ENCODE peak calls at places on chromosomes 5 and 9, in six cellular contexts. One of them, this sample, is unnamed.

GRCh38 chr5:144237851-144238250 is 67.2 kb downstream of the KCTD16 start:
- DNase-seq in mesenchymal stem cell: no peak
- DNase-seq in mesendoderm: no peak
- DNase-seq in IMR-90: no peak
- DNase-seq in neuronal stem cell: no peak
- DNase-seq in H1: no peak
- DNase-seq in this sample: no peak

GRCh38 chr5:129122560-129122959 is 28.0 kb downstream of the ISOC1 start:
- DNase-seq in neuronal stem cell: no peak
- DNase-seq in mesendoderm: no peak
- DNase-seq in H1: no peak
- DNase-seq in mesenchymal stem cell: no peak
- DNase-seq in IMR-90: no peak
- DNase-seq in this sample: no peak

GRCh38 chr9:73023025-73023541 is 70.2 kb upstream of the ALDH1A1 start:
- DNase-seq in neuronal stem cell: peak; percentile 43
- DNase-seq in H1: no peak
- DNase-seq in mesenchymal stem cell: peak; percentile 71
- DNase-seq in IMR-90: peak; percentile 63
- DNase-seq in mesendoderm: peak; percentile 77
- DNase-seq in this sample: peak; percentile 57

GRCh38 chr9:123471843-123472570 is 116.0 kb downstream of the CRB2 start:
- DNase-seq in neuronal stem cell: no peak
- DNase-seq in IMR-90: no peak
- DNase-seq in mesenchymal stem cell: no peak
- DNase-seq in H1: no peak
- DNase-seq in mesendoderm: no peak
- DNase-seq in this sample: no peak

GRCh38 chr5:133926489-133926878 is 41.9 kb downstream of the C5orf15 start:
- DNase-seq in neuronal stem cell: no peak
- DNase-seq in mesendoderm: no peak
- DNase-seq in IMR-90: no peak
- DNase-seq in mesenchymal stem cell: no peak
- DNase-seq in H1: no peak
- DNase-seq in this sample: no peak

GRCh38 chr5:45847877-45848276 is 151.7 kb upstream of the HCN1 start:
- DNase-seq in neuronal stem cell: peak; percentile 9
- DNase-seq in IMR-90: no peak
- DNase-seq in H1: no peak
- DNase-seq in mesenchymal stem cell: no peak
- DNase-seq in mesendoderm: peak; percentile 78
- DNase-seq in this sample: peak; percentile 70

GRCh38 chr5:136559651-136560050 is 194.3 kb upstream of the TRPC7 start:
- DNase-seq in mesenchymal stem cell: no peak
- DNase-seq in neuronal stem cell: no peak
- DNase-seq in H1: no peak
- DNase-seq in mesendoderm: no peak
- DNase-seq in IMR-90: no peak
- DNase-seq in this sample: no peak

GRCh38 chr9:29214162-29214520 is 1640.9 kb upstream of the C9orf72 start:
- DNase-seq in IMR-90: no peak
- DNase-seq in neuronal stem cell: no peak
- DNase-seq in mesenchymal stem cell: peak; percentile 82
- DNase-seq in mesendoderm: peak; percentile 92
- DNase-seq in H1: no peak
- DNase-seq in this sample: peak; percentile 85

GRCh38 chr5:95086932-95087818 is 197.7 kb downstream of the MCTP1 start:
- DNase-seq in mesenchymal stem cell: no peak
- DNase-seq in H1: no peak
- DNase-seq in IMR-90: no peak
- DNase-seq in mesendoderm: no peak
- DNase-seq in neuronal stem cell: no peak
- DNase-seq in this sample: no peak

GRCh38 chr5:153463806-153464205 is 26.7 kb upstream of the GRIA1 start:
- DNase-seq in H1: no peak
- DNase-seq in IMR-90: peak; percentile 68
- DNase-seq in mesendoderm: peak; percentile 5
- DNase-seq in mesenchymal stem cell: peak; percentile 92
- DNase-seq in neuronal stem cell: peak; percentile 30
- DNase-seq in this sample: no peak

GRCh38 chr5:74640450-74641013 is at the start of gene ENC1:
- DNase-seq in neuronal stem cell: peak; percentile 94
- DNase-seq in H1: peak; percentile 87
- DNase-seq in mesendoderm: peak; percentile 99
- DNase-seq in mesenchymal stem cell: peak; percentile 93
- DNase-seq in IMR-90: peak; percentile 84
- DNase-seq in this sample: peak; percentile 92

GRCh38 chr5:67350185-67350584 is 153.6 kb upstream of the CD180 start:
- DNase-seq in neuronal stem cell: no peak
- DNase-seq in mesenchymal stem cell: no peak
- DNase-seq in IMR-90: no peak
- DNase-seq in H1: no peak
- DNase-seq in mesendoderm: no peak
- DNase-seq in this sample: no peak

GRCh38 chr5:132473608-132474007 is 17.0 kb downstream of the IRF1 start:
- DNase-seq in mesendoderm: no peak
- DNase-seq in H1: no peak
- DNase-seq in neuronal stem cell: no peak
- DNase-seq in IMR-90: no peak
- DNase-seq in mesenchymal stem cell: no peak
- DNase-seq in this sample: no peak

GRCh38 chr9:135253305-135254004 is 166.0 kb downstream of the OLFM1 start:
- DNase-seq in mesendoderm: peak; percentile 80
- DNase-seq in mesenchymal stem cell: no peak
- DNase-seq in H1: no peak
- DNase-seq in IMR-90: no peak
- DNase-seq in neuronal stem cell: no peak
- DNase-seq in this sample: peak; percentile 80

GRCh38 chr9:110626109-110626829 is 42.3 kb upstream of the MUSK start:
- DNase-seq in mesendoderm: peak; percentile 27
- DNase-seq in neuronal stem cell: no peak
- DNase-seq in IMR-90: peak; percentile 98
- DNase-seq in mesenchymal stem cell: peak; percentile 98
- DNase-seq in H1: no peak
- DNase-seq in this sample: no peak

GRCh38 chr5:97425511-97425910 is 242.5 kb upstream of the RIOK2 start:
- DNase-seq in mesenchymal stem cell: no peak
- DNase-seq in H1: no peak
- DNase-seq in IMR-90: peak; percentile 16
- DNase-seq in neuronal stem cell: peak; percentile 8
- DNase-seq in mesendoderm: peak; percentile 61
- DNase-seq in this sample: peak; percentile 40

GRCh38 chr9:3736186-3736585 is 210.4 kb upstream of the RFX3 start:
- DNase-seq in mesenchymal stem cell: peak; percentile 78
- DNase-seq in mesendoderm: peak; percentile 81
- DNase-seq in H1: no peak
- DNase-seq in IMR-90: peak; percentile 21
- DNase-seq in neuronal stem cell: no peak
- DNase-seq in this sample: no peak

GRCh38 chr5:93273176-93273575 is 307.8 kb downstream of the NR2F1-AS1 start:
- DNase-seq in mesenchymal stem cell: peak; percentile 67
- DNase-seq in mesendoderm: no peak
- DNase-seq in neuronal stem cell: no peak
- DNase-seq in H1: no peak
- DNase-seq in IMR-90: peak; percentile 84
- DNase-seq in this sample: no peak

GRCh38 chr9:122340161-122340560 is 30.7 kb upstream of the PTGS1 start:
- DNase-seq in IMR-90: no peak
- DNase-seq in mesendoderm: no peak
- DNase-seq in neuronal stem cell: no peak
- DNase-seq in H1: no peak
- DNase-seq in mesenchymal stem cell: no peak
- DNase-seq in this sample: no peak

GRCh38 chr5:106759581-106759980 is 911.2 kb downstream of the EFNA5 start:
- DNase-seq in neuronal stem cell: no peak
- DNase-seq in H1: no peak
- DNase-seq in mesendoderm: peak; percentile 20
- DNase-seq in IMR-90: peak; percentile 25
- DNase-seq in mesenchymal stem cell: peak; percentile 10
- DNase-seq in this sample: no peak

GRCh38 chr9:118023649-118024048 is 319.4 kb downstream of the TLR4 start:
- DNase-seq in mesenchymal stem cell: no peak
- DNase-seq in mesendoderm: no peak
- DNase-seq in H1: no peak
- DNase-seq in IMR-90: no peak
- DNase-seq in neuronal stem cell: no peak
- DNase-seq in this sample: no peak

GRCh38 chr5:16992006-16992405 is 55.9 kb upstream of the MYO10 start:
- DNase-seq in mesendoderm: no peak
- DNase-seq in mesenchymal stem cell: peak; percentile 61
- DNase-seq in IMR-90: peak; percentile 71
- DNase-seq in neuronal stem cell: no peak
- DNase-seq in H1: no peak
- DNase-seq in this sample: no peak

GRCh38 chr9:34457266-34458012 is 931 bp downstream of the FAM219A start:
- DNase-seq in H1: peak; percentile 21
- DNase-seq in IMR-90: peak; percentile 77
- DNase-seq in neuronal stem cell: peak; percentile 27
- DNase-seq in mesendoderm: peak; percentile 86
- DNase-seq in mesenchymal stem cell: peak; percentile 87
- DNase-seq in this sample: peak; percentile 73

GRCh38 chr5:132225165-132226032 is 2.3 kb downstream of the P4HA2 start:
- DNase-seq in IMR-90: peak; percentile 79
- DNase-seq in neuronal stem cell: no peak
- DNase-seq in mesendoderm: no peak
- DNase-seq in mesenchymal stem cell: peak; percentile 81
- DNase-seq in H1: no peak
- DNase-seq in this sample: peak; percentile 17

GRCh38 chr9:136259836-136260235 is 14.2 kb upstream of the QSOX2 start:
- DNase-seq in neuronal stem cell: no peak
- DNase-seq in H1: no peak
- DNase-seq in IMR-90: no peak
- DNase-seq in mesendoderm: no peak
- DNase-seq in mesenchymal stem cell: no peak
- DNase-seq in this sample: no peak
- H2BK15ac ChIP-seq in neuronal stem cell: peak overlapping the region; percentile 89
- H2BK15ac ChIP-seq in H1: no peak overlapping the region
- H2BK15ac ChIP-seq in IMR-90: no peak overlapping the region
- H2BK15ac ChIP-seq in mesendoderm: no peak overlapping the region
- H2BK15ac ChIP-seq in mesenchymal stem cell: no peak overlapping the region
- H2BK15ac ChIP-seq in this sample: no peak overlapping the region

GRCh38 chr5:159601216-159601615 is 270.9 kb upstream of the IL12B start:
- DNase-seq in H1: no peak
- DNase-seq in mesenchymal stem cell: peak; percentile 6
- DNase-seq in mesendoderm: no peak
- DNase-seq in IMR-90: no peak
- DNase-seq in neuronal stem cell: no peak
- DNase-seq in this sample: no peak
- H2BK15ac ChIP-seq in H1: no peak overlapping the region
- H2BK15ac ChIP-seq in mesenchymal stem cell: no peak overlapping the region
- H2BK15ac ChIP-seq in mesendoderm: no peak overlapping the region
- H2BK15ac ChIP-seq in IMR-90: no peak overlapping the region
- H2BK15ac ChIP-seq in neuronal stem cell: no peak overlapping the region
- H2BK15ac ChIP-seq in this sample: no peak overlapping the region

GRCh38 chr9:89165880-89166279 is 12.7 kb downstream of the SHC3 start:
- DNase-seq in neuronal stem cell: no peak
- DNase-seq in mesenchymal stem cell: no peak
- DNase-seq in H1: no peak
- DNase-seq in mesendoderm: no peak
- DNase-seq in IMR-90: no peak
- DNase-seq in this sample: no peak
- H2BK15ac ChIP-seq in neuronal stem cell: no peak overlapping the region
- H2BK15ac ChIP-seq in mesenchymal stem cell: peak overlapping the region; percentile 3
- H2BK15ac ChIP-seq in H1: no peak overlapping the region
- H2BK15ac ChIP-seq in mesendoderm: no peak overlapping the region
- H2BK15ac ChIP-seq in IMR-90: no peak overlapping the region
- H2BK15ac ChIP-seq in this sample: no peak overlapping the region

GRCh38 chr5:179312557-179313235 is 32.6 kb downstream of the ADAMTS2 start:
- DNase-seq in H1: no peak
- DNase-seq in mesenchymal stem cell: no peak
- DNase-seq in neuronal stem cell: no peak
- DNase-seq in mesendoderm: no peak
- DNase-seq in IMR-90: peak; percentile 52
- DNase-seq in this sample: no peak

GRCh38 chr5:179309751-179310320 is 35.4 kb downstream of the ADAMTS2 start:
- DNase-seq in neuronal stem cell: no peak
- DNase-seq in mesenchymal stem cell: no peak
- DNase-seq in H1: no peak
- DNase-seq in mesendoderm: no peak
- DNase-seq in IMR-90: no peak
- DNase-seq in this sample: no peak

GRCh38 chr5:179311581-179311980 is 33.7 kb downstream of the ADAMTS2 start:
- DNase-seq in mesenchymal stem cell: no peak
- DNase-seq in H1: no peak
- DNase-seq in neuronal stem cell: no peak
- DNase-seq in IMR-90: no peak
- DNase-seq in mesendoderm: no peak
- DNase-seq in this sample: no peak

GRCh38 chr5:179310439-179311090 is 34.7 kb downstream of the ADAMTS2 start:
- DNase-seq in IMR-90: no peak
- DNase-seq in mesenchymal stem cell: no peak
- DNase-seq in mesendoderm: no peak
- DNase-seq in neuronal stem cell: no peak
- DNase-seq in H1: no peak
- DNase-seq in this sample: no peak

GRCh38 chr5:179311091-179311470 is 34.2 kb downstream of the ADAMTS2 start:
- DNase-seq in mesendoderm: no peak
- DNase-seq in H1: no peak
- DNase-seq in IMR-90: no peak
- DNase-seq in mesenchymal stem cell: no peak
- DNase-seq in neuronal stem cell: no peak
- DNase-seq in this sample: no peak
- H2BK15ac ChIP-seq in mesendoderm: no peak overlapping the region
- H2BK15ac ChIP-seq in H1: no peak overlapping the region
- H2BK15ac ChIP-seq in IMR-90: no peak overlapping the region
- H2BK15ac ChIP-seq in mesenchymal stem cell: no peak overlapping the region
- H2BK15ac ChIP-seq in neuronal stem cell: peak overlapping the region; percentile 87
- H2BK15ac ChIP-seq in this sample: no peak overlapping the region

GRCh38 chr9:115296831-115297565 is 179.0 kb upstream of the TNC start:
- DNase-seq in IMR-90: no peak
- DNase-seq in mesendoderm: no peak
- DNase-seq in mesenchymal stem cell: peak; percentile 28
- DNase-seq in H1: no peak
- DNase-seq in neuronal stem cell: no peak
- DNase-seq in this sample: peak; percentile 45

GRCh38 chr9:115301581-115301980 is 183.6 kb upstream of the TNC start:
- DNase-seq in mesenchymal stem cell: no peak
- DNase-seq in IMR-90: no peak
- DNase-seq in neuronal stem cell: no peak
- DNase-seq in H1: no peak
- DNase-seq in mesendoderm: no peak
- DNase-seq in this sample: no peak

GRCh38 chr9:115300896-115301295 is 182.9 kb upstream of the TNC start:
- DNase-seq in mesenchymal stem cell: no peak
- DNase-seq in neuronal stem cell: no peak
- DNase-seq in IMR-90: no peak
- DNase-seq in H1: no peak
- DNase-seq in mesendoderm: no peak
- DNase-seq in this sample: no peak

GRCh38 chr9:115295749-115296148 is 177.8 kb upstream of the TNC start:
- DNase-seq in neuronal stem cell: no peak
- DNase-seq in mesenchymal stem cell: no peak
- DNase-seq in mesendoderm: no peak
- DNase-seq in H1: no peak
- DNase-seq in IMR-90: no peak
- DNase-seq in this sample: no peak

DNA sequence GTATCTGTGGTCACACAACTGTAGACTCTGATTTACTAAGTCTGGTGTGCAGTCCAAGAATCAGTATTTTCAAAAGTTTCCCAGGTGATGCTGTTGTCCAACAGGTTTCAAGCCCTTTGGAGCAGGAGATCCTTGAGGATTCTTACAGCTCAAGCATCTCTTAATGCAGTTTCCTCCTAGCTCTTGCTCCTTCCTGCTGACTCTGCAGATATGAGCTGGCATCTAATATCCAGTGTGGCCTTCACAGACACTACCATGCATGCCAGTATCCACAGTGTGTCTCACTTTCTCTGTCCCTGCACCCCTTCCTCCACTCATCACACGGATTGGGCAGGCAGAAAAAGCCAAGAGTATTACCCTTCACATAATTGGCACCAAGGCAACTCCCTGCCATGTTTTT is 182.2 kb upstream of the TNC start:
- DNase-seq in mesendoderm: no peak
- DNase-seq in mesenchymal stem cell: no peak
- DNase-seq in H1: no peak
- DNase-seq in IMR-90: no peak
- DNase-seq in neuronal stem cell: no peak
- DNase-seq in this sample: no peak
- H2BK15ac ChIP-seq in mesendoderm: no peak overlapping the region
- H2BK15ac ChIP-seq in mesenchymal stem cell: no peak overlapping the region
- H2BK15ac ChIP-seq in H1: no peak overlapping the region
- H2BK15ac ChIP-seq in IMR-90: no peak overlapping the region
- H2BK15ac ChIP-seq in neuronal stem cell: no peak overlapping the region
- H2BK15ac ChIP-seq in this sample: no peak overlapping the region